ENCODE peak calls at places on chromosomes 13 and 19, in eight cellular contexts. One of them, this sample, is unnamed.

GRCh38 chr19:52170863-52171320 is 529 bp downstream of the ZNF836 start:
- DNase-seq in activated naive CD4-positive, alpha-beta T cell: no peak
- DNase-seq in GM12864: no peak
- DNase-seq in stimulated activated CD4-positive, alpha-beta T cell treated with anti-CD3 and anti-CD28 coated beads, TNF-alpha, amount 100 ng/mL, for 4 hours: no peak
- DNase-seq in Caki2: no peak
- DNase-seq in lower leg skin: peak; percentile 86
- DNase-seq in psoas muscle: peak; percentile 64
- DNase-seq in AG08396: peak; percentile 27
- DNase-seq in this sample: peak; percentile 2

GRCh38 chr19:41584260-41584810 is 8.4 kb downstream of the CEACAM21 start:
- DNase-seq in stimulated activated CD4-positive, alpha-beta T cell treated with anti-CD3 and anti-CD28 coated beads, TNF-alpha, amount 100 ng/mL, for 4 hours: no peak
- DNase-seq in AG08396: no peak
- DNase-seq in Caki2: no peak
- DNase-seq in GM12864: no peak
- DNase-seq in activated naive CD4-positive, alpha-beta T cell: no peak
- DNase-seq in psoas muscle: no peak
- DNase-seq in lower leg skin: no peak
- DNase-seq in this sample: no peak

GRCh38 chr13:34657716-34658115 is 284.4 kb upstream of the NBEA start:
- DNase-seq in psoas muscle: no peak
- DNase-seq in stimulated activated CD4-positive, alpha-beta T cell treated with anti-CD3 and anti-CD28 coated beads, TNF-alpha, amount 100 ng/mL, for 4 hours: no peak
- DNase-seq in GM12864: no peak
- DNase-seq in activated naive CD4-positive, alpha-beta T cell: no peak
- DNase-seq in AG08396: peak; percentile 27
- DNase-seq in lower leg skin: no peak
- DNase-seq in Caki2: peak; percentile 40
- DNase-seq in this sample: no peak

GRCh38 chr19:33201473-33201872 is 7.3 kb downstream of the LRP3 start:
- DNase-seq in psoas muscle: no peak
- DNase-seq in stimulated activated CD4-positive, alpha-beta T cell treated with anti-CD3 and anti-CD28 coated beads, TNF-alpha, amount 100 ng/mL, for 4 hours: no peak
- DNase-seq in activated naive CD4-positive, alpha-beta T cell: no peak
- DNase-seq in lower leg skin: no peak
- DNase-seq in Caki2: no peak
- DNase-seq in AG08396: no peak
- DNase-seq in GM12864: no peak
- DNase-seq in this sample: no peak

GRCh38 chr19:10230155-10230903 is 802 bp downstream of the S1PR2 start:
- DNase-seq in lower leg skin: peak; percentile 92
- DNase-seq in Caki2: no peak
- DNase-seq in stimulated activated CD4-positive, alpha-beta T cell treated with anti-CD3 and anti-CD28 coated beads, TNF-alpha, amount 100 ng/mL, for 4 hours: peak; percentile 77
- DNase-seq in AG08396: peak; percentile 80
- DNase-seq in GM12864: no peak
- DNase-seq in psoas muscle: peak; percentile 72
- DNase-seq in activated naive CD4-positive, alpha-beta T cell: peak; percentile 40
- DNase-seq in this sample: peak; percentile 72

GRCh38 chr13:53206455-53206854 is 177.8 kb downstream of the OLFM4 start:
- DNase-seq in AG08396: no peak
- DNase-seq in stimulated activated CD4-positive, alpha-beta T cell treated with anti-CD3 and anti-CD28 coated beads, TNF-alpha, amount 100 ng/mL, for 4 hours: no peak
- DNase-seq in GM12864: no peak
- DNase-seq in psoas muscle: no peak
- DNase-seq in Caki2: no peak
- DNase-seq in activated naive CD4-positive, alpha-beta T cell: no peak
- DNase-seq in lower leg skin: no peak
- DNase-seq in this sample: no peak

GRCh38 chr19:15945301-15945700 is 3.5 kb upstream of the OR10H4 start:
- DNase-seq in stimulated activated CD4-positive, alpha-beta T cell treated with anti-CD3 and anti-CD28 coated beads, TNF-alpha, amount 100 ng/mL, for 4 hours: no peak
- DNase-seq in GM12864: no peak
- DNase-seq in psoas muscle: no peak
- DNase-seq in activated naive CD4-positive, alpha-beta T cell: no peak
- DNase-seq in lower leg skin: no peak
- DNase-seq in AG08396: no peak
- DNase-seq in Caki2: no peak
- DNase-seq in this sample: no peak

GRCh38 chr13:107650081-107650701 is 565.1 kb downstream of the LIG4 start:
- DNase-seq in activated naive CD4-positive, alpha-beta T cell: peak; percentile 0
- DNase-seq in GM12864: peak; percentile 4
- DNase-seq in lower leg skin: no peak
- DNase-seq in psoas muscle: peak; percentile 55
- DNase-seq in AG08396: peak; percentile 51
- DNase-seq in stimulated activated CD4-positive, alpha-beta T cell treated with anti-CD3 and anti-CD28 coated beads, TNF-alpha, amount 100 ng/mL, for 4 hours: no peak
- DNase-seq in Caki2: peak; percentile 31
- DNase-seq in this sample: no peak

GRCh38 chr13:25286308-25286968 is 850 bp downstream of the MTMR6 start:
- DNase-seq in Caki2: peak; percentile 30
- DNase-seq in stimulated activated CD4-positive, alpha-beta T cell treated with anti-CD3 and anti-CD28 coated beads, TNF-alpha, amount 100 ng/mL, for 4 hours: no peak
- DNase-seq in activated naive CD4-positive, alpha-beta T cell: no peak
- DNase-seq in AG08396: peak; percentile 51
- DNase-seq in GM12864: peak; percentile 44
- DNase-seq in lower leg skin: no peak
- DNase-seq in psoas muscle: no peak
- DNase-seq in this sample: peak; percentile 30

GRCh38 chr13:23715762-23716235 is 145.6 kb downstream of the TNFRSF19 start:
- DNase-seq in AG08396: no peak
- DNase-seq in Caki2: no peak
- DNase-seq in GM12864: no peak
- DNase-seq in activated naive CD4-positive, alpha-beta T cell: no peak
- DNase-seq in stimulated activated CD4-positive, alpha-beta T cell treated with anti-CD3 and anti-CD28 coated beads, TNF-alpha, amount 100 ng/mL, for 4 hours: no peak
- DNase-seq in psoas muscle: no peak
- DNase-seq in lower leg skin: no peak
- DNase-seq in this sample: no peak

GRCh38 chr19:31612873-31613272 is 263.6 kb upstream of the TSHZ3 start:
- DNase-seq in GM12864: no peak
- DNase-seq in Caki2: no peak
- DNase-seq in lower leg skin: no peak
- DNase-seq in activated naive CD4-positive, alpha-beta T cell: no peak
- DNase-seq in AG08396: no peak
- DNase-seq in psoas muscle: no peak
- DNase-seq in stimulated activated CD4-positive, alpha-beta T cell treated with anti-CD3 and anti-CD28 coated beads, TNF-alpha, amount 100 ng/mL, for 4 hours: no peak
- DNase-seq in this sample: no peak

GRCh38 chr13:110306960-110307696 is at the start of the genes COL4A1 and COL4A2:
- DNase-seq in Caki2: peak; percentile 78
- DNase-seq in AG08396: peak; percentile 79
- DNase-seq in activated naive CD4-positive, alpha-beta T cell: no peak
- DNase-seq in stimulated activated CD4-positive, alpha-beta T cell treated with anti-CD3 and anti-CD28 coated beads, TNF-alpha, amount 100 ng/mL, for 4 hours: no peak
- DNase-seq in psoas muscle: peak; percentile 86
- DNase-seq in lower leg skin: peak; percentile 92
- DNase-seq in GM12864: no peak
- DNase-seq in this sample: no peak

GRCh38 chr19:7068599-7068998 is 904 bp upstream of the ZNF557 start:
- DNase-seq in psoas muscle: no peak
- DNase-seq in stimulated activated CD4-positive, alpha-beta T cell treated with anti-CD3 and anti-CD28 coated beads, TNF-alpha, amount 100 ng/mL, for 4 hours: no peak
- DNase-seq in activated naive CD4-positive, alpha-beta T cell: no peak
- DNase-seq in lower leg skin: no peak
- DNase-seq in GM12864: no peak
- DNase-seq in Caki2: no peak
- DNase-seq in AG08396: no peak
- DNase-seq in this sample: no peak

GRCh38 chr13:50910483-50910805 is 853 bp downstream of the RNASEH2B start:
- DNase-seq in activated naive CD4-positive, alpha-beta T cell: no peak
- DNase-seq in Caki2: peak; percentile 51
- DNase-seq in stimulated activated CD4-positive, alpha-beta T cell treated with anti-CD3 and anti-CD28 coated beads, TNF-alpha, amount 100 ng/mL, for 4 hours: no peak
- DNase-seq in lower leg skin: no peak
- DNase-seq in psoas muscle: no peak
- DNase-seq in GM12864: no peak
- DNase-seq in AG08396: peak; percentile 56
- DNase-seq in this sample: no peak

GRCh38 chr19:3976495-3977241 is 5.8 kb upstream of the DAPK3 start:
- DNase-seq in activated naive CD4-positive, alpha-beta T cell: no peak
- DNase-seq in stimulated activated CD4-positive, alpha-beta T cell treated with anti-CD3 and anti-CD28 coated beads, TNF-alpha, amount 100 ng/mL, for 4 hours: no peak
- DNase-seq in psoas muscle: peak; percentile 92
- DNase-seq in lower leg skin: no peak
- DNase-seq in AG08396: no peak
- DNase-seq in GM12864: no peak
- DNase-seq in Caki2: no peak
- DNase-seq in this sample: no peak

GRCh38 chr13:27794075-27794691 is 1.9 kb downstream of the GSX1 start:
- DNase-seq in activated naive CD4-positive, alpha-beta T cell: no peak
- DNase-seq in GM12864: no peak
- DNase-seq in psoas muscle: no peak
- DNase-seq in AG08396: no peak
- DNase-seq in lower leg skin: no peak
- DNase-seq in Caki2: no peak
- DNase-seq in stimulated activated CD4-positive, alpha-beta T cell treated with anti-CD3 and anti-CD28 coated beads, TNF-alpha, amount 100 ng/mL, for 4 hours: no peak
- DNase-seq in this sample: no peak

GRCh38 chr19:2290441-2291184 is 8.6 kb upstream of the PEAK3 start:
- DNase-seq in lower leg skin: no peak
- DNase-seq in activated naive CD4-positive, alpha-beta T cell: peak; percentile 22
- DNase-seq in psoas muscle: no peak
- DNase-seq in Caki2: no peak
- DNase-seq in stimulated activated CD4-positive, alpha-beta T cell treated with anti-CD3 and anti-CD28 coated beads, TNF-alpha, amount 100 ng/mL, for 4 hours: no peak
- DNase-seq in AG08396: no peak
- DNase-seq in GM12864: no peak
- DNase-seq in this sample: no peak

GRCh38 chr13:103203750-103204330 is 137.6 kb upstream of the SLC10A2 start:
- DNase-seq in AG08396: no peak
- DNase-seq in activated naive CD4-positive, alpha-beta T cell: no peak
- DNase-seq in psoas muscle: no peak
- DNase-seq in stimulated activated CD4-positive, alpha-beta T cell treated with anti-CD3 and anti-CD28 coated beads, TNF-alpha, amount 100 ng/mL, for 4 hours: no peak
- DNase-seq in Caki2: no peak
- DNase-seq in GM12864: no peak
- DNase-seq in lower leg skin: no peak
- DNase-seq in this sample: no peak

GRCh38 chr13:24680258-24680920 is at the start of gene ATP12A:
- DNase-seq in stimulated activated CD4-positive, alpha-beta T cell treated with anti-CD3 and anti-CD28 coated beads, TNF-alpha, amount 100 ng/mL, for 4 hours: no peak
- DNase-seq in activated naive CD4-positive, alpha-beta T cell: peak; percentile 10
- DNase-seq in lower leg skin: peak; percentile 84
- DNase-seq in GM12864: no peak
- DNase-seq in AG08396: no peak
- DNase-seq in psoas muscle: no peak
- DNase-seq in Caki2: no peak
- DNase-seq in this sample: peak; percentile 16

GRCh38 chr13:97521726-97522125 is 87.8 kb downstream of the RAP2A start:
- DNase-seq in activated naive CD4-positive, alpha-beta T cell: no peak
- DNase-seq in stimulated activated CD4-positive, alpha-beta T cell treated with anti-CD3 and anti-CD28 coated beads, TNF-alpha, amount 100 ng/mL, for 4 hours: no peak
- DNase-seq in lower leg skin: no peak
- DNase-seq in AG08396: no peak
- DNase-seq in psoas muscle: no peak
- DNase-seq in GM12864: no peak
- DNase-seq in Caki2: no peak
- DNase-seq in this sample: no peak

This sample was measured in effector CD4-positive, alpha-beta T cell.